ENCODE peak calls at places on chromosome 10, in six cellular contexts. V, X, K, G, H and S are unnamed samples.
A peak's percentile ranks its signal among the peaks of the same experiment; 100 is the strongest.

GRCh38 chr10:110701618-110701971 is 57.5 kb downstream of the RBM20 start:
- DNase-seq in V (peak; percentile 78), X (no peak), K (no peak), G (no peak), H (no peak), S (no peak)

GRCh38 chr10:90775351-90776028 is 82.3 kb downstream of the HTR7 start:
- DNase-seq in V (no peak), X (peak; percentile 64), K (no peak), G (no peak), H (no peak), S (no peak)

GRCh38 chr10:15169555-15170407 is 1.3 kb upstream of the NMT2 start:
- DNase-seq in V (peak; percentile 12), X (no peak), K (no peak), G (no peak), H (no peak), S (no peak)

GRCh38 chr10:21336476-21337170 is 188.9 kb downstream of the SKIDA1 start:
- DNase-seq in V (peak; percentile 62), X (peak; percentile 93), K (no peak), G (peak; percentile 84), H (no peak), S (peak; percentile 94)

GRCh38 chr10:61939575-61940301 is 38.2 kb downstream of the ARID5B start:
- DNase-seq in V (no peak), X (peak; percentile 80), K (no peak), G (no peak), H (peak; percentile 63), S (no peak)

GRCh38 chr10:33056828-33057227 is 98.8 kb upstream of the ITGB1 start:
- DNase-seq in V (no peak), X (no peak), K (no peak), G (no peak), H (no peak), S (no peak)

GRCh38 chr10:79184141-79184625 is 115.4 kb downstream of the ZMIZ1 start:
- DNase-seq in V (no peak), X (peak; percentile 63), K (peak; percentile 50), G (peak; percentile 48), H (no peak), S (peak; percentile 89)

GRCh38 chr10:51074238-51075028 is at the start of gene PRKG1:
- DNase-seq in V (peak; percentile 82), X (peak; percentile 72), K (peak; percentile 77), G (no peak), H (peak; percentile 33), S (peak; percentile 28)

GRCh38 chr10:2791774-2792443 is 275.4 kb upstream of the PFKP start:
- DNase-seq in V (no peak), X (no peak), K (no peak), G (no peak), H (no peak), S (no peak)

GRCh38 chr10:125878957-125879835 is 1.9 kb downstream of the DHX32 start:
- DNase-seq in V (no peak), X (peak; percentile 96), K (no peak), G (peak; percentile 93), H (peak; percentile 89), S (peak; percentile 93)

GRCh38 chr10:125881192-125881591 is at the start of gene DHX32:
- DNase-seq in V (peak; percentile 50), X (no peak), K (no peak), G (no peak), H (no peak), S (no peak)

GRCh38 chr10:125883198-125883597 is 2.1 kb upstream of the DHX32 start:
- DNase-seq in V (no peak), X (no peak), K (no peak), G (no peak), H (no peak), S (no peak)

GRCh38 chr10:125882596-125882995 is 1.5 kb upstream of the DHX32 start:
- DNase-seq in V (no peak), X (peak; percentile 31), K (no peak), G (no peak), H (no peak), S (no peak)

DNA sequence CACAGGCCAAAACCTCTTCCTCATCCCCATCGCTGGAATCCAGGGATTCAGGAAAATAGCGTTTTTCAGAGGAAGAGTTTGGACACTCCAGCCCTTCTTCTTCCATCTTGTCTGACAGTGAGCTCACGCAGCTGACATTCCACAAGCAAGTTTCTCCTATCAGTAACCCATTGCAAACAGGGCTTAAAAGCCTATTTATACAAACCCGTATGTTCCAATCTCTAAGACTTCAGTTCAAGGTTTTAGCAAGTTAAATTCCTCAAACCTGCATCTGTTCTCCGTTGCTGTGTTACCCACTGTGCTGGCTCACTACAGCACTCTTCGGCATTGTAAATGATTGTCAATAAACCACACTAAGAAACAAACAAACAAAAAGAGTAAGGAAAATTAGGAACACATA is 373 bp downstream of the DHX32 start:
- DNase-seq in V (peak; percentile 13), X (peak; percentile 16), K (no peak), G (no peak), H (no peak), S (no peak)
- H3K4me3 ChIP-seq in V (peak overlapping the region; percentile 6), X (no peak overlapping the region), K (no peak overlapping the region), G (no peak overlapping the region), H (peak overlapping the region; percentile 16), S (no peak overlapping the region)

GRCh38 chr10:244227-244626 is 109.0 kb downstream of the ZMYND11 start:
- DNase-seq in V (no peak), X (no peak), K (no peak), G (no peak), H (no peak), S (no peak)

GRCh38 chr10:248307-248706 is 113.1 kb downstream of the ZMYND11 start:
- DNase-seq in V (no peak), X (peak; percentile 8), K (no peak), G (no peak), H (no peak), S (no peak)

GRCh38 chr10:251982-252582 is 116.8 kb downstream of the ZMYND11 start:
- DNase-seq in V (no peak), X (no peak), K (no peak), G (no peak), H (no peak), S (no peak)

GRCh38 chr10:246431-246830 is 111.2 kb downstream of the ZMYND11 start:
- DNase-seq in V (no peak), X (no peak), K (no peak), G (no peak), H (no peak), S (no peak)

GRCh38 chr10:247480-247879 is 112.2 kb downstream of the ZMYND11 start:
- DNase-seq in V (no peak), X (no peak), K (no peak), G (no peak), H (no peak), S (no peak)
- TF ChIP-seq CTCF in V (no peak), X (no peak), K (no peak), G (no peak), H (no peak), S (no peak)

GRCh38 chr10:45375101-45375500 is 1.1 kb downstream of the ALOX5 start:
- DNase-seq in V (no peak), X (no peak), K (no peak), G (no peak), H (no peak), S (no peak)
- H3K4me3 ChIP-seq in V (no peak overlapping the region), X (no peak overlapping the region), K (peak overlapping the region; percentile 61), G (peak overlapping the region; percentile 59), H (no peak overlapping the region), S (no peak overlapping the region)

GRCh38 chr10:16915308-16915707 is 98.1 kb upstream of the RSU1 start:
- DNase-seq in V (no peak), X (no peak), K (no peak), G (no peak), H (no peak), S (no peak)
- TF ChIP-seq CTCF in V (no peak), X (no peak), K (no peak), G (peak; percentile 26), H (peak; percentile 9), S (no peak)

GRCh38 chr10:113857210-113857609 is 2.7 kb downstream of the NHLRC2 start:
- DNase-seq in V (no peak), X (no peak), K (no peak), G (no peak), H (no peak), S (no peak)

GRCh38 chr10:113854757-113855626 is 531 bp downstream of the NHLRC2 start:
- DNase-seq in V (peak; percentile 73), X (peak; percentile 56), K (peak; percentile 47), G (peak; percentile 31), H (no peak), S (no peak)

GRCh38 chr10:113858541-113858940 is 4.1 kb downstream of the NHLRC2 start:
- DNase-seq in V (no peak), X (peak; percentile 13), K (no peak), G (no peak), H (no peak), S (no peak)

GRCh38 chr10:113856563-113856962 is 2.1 kb downstream of the NHLRC2 start:
- DNase-seq in V (no peak), X (peak; percentile 8), K (no peak), G (no peak), H (no peak), S (no peak)

DNA sequence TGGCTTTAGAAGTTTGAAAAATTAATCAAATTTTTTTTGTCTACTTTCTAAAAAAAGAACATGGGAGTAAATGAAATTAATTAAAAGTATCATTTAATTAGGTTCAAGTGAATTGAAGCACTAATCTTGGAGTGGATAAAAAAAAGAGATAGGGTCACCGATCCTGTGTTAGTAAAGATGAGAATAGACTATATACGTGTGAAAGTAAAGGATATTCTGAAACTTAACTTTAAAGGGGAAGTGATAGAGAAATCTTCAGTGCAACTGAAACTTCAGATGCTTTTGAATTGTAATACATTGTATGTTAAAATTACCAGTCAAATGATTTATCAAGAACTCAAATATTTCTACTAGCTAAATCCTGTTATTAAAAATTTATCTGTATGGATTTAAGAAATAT is 4.8 kb downstream of the NHLRC2 start:
- DNase-seq in V (no peak), X (no peak), K (no peak), G (no peak), H (no peak), S (no peak)
- H3K4me3 ChIP-seq in V (no peak overlapping the region), X (no peak overlapping the region), K (no peak overlapping the region), G (no peak overlapping the region), H (no peak overlapping the region), S (no peak overlapping the region)

GRCh38 chr10:73167557-73168485 is at the start of the genes ECD and FAM149B1:
- DNase-seq in V (peak; percentile 96), X (peak; percentile 93), K (peak; percentile 93), G (peak; percentile 90), H (peak; percentile 70), S (peak; percentile 80)
- TF ChIP-seq CTCF in V (no peak), X (no peak), K (peak; percentile 13), G (no peak), H (no peak), S (no peak)

GRCh38 chr10:932589-932988 is 1.1 kb upstream of the LARP4B start:
- DNase-seq in V (no peak), X (no peak), K (no peak), G (no peak), H (no peak), S (no peak)
- H3K4me3 ChIP-seq in V (no peak overlapping the region), X (no peak overlapping the region), K (peak overlapping the region; percentile 45), G (peak overlapping the region; percentile 56), H (peak overlapping the region; percentile 36), S (no peak overlapping the region)

DNA sequence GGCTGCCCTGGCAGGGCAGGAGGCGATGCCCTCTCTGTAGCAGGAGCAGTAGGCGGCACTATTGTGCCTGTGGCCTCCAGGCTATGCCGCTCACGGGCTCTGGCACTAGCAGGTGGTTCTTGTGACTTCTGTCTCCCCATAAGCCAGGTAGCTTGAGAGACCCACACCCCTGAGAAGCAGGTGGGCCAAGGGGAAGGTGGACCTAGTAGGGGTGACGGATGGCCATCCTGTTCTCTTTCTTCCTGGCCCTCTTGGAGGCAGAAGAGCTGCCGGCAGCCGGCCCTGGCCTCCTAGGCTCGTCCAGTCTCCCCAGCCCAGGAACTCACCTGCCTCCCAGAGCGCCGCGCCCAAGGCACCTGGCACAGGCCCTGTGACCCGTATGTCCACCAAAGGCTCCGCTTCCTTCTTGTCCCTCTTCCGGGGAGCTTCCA is 15.4 kb downstream of the MMRN2 start:
- DNase-seq in V (no peak), X (no peak), K (peak; percentile 24), G (no peak), H (no peak), S (no peak)
- TF ChIP-seq CTCF in V (no peak), X (no peak), K (no peak), G (no peak), H (no peak), S (no peak)